ENCODE peak calls at places on chromosomes 6 and 20, in nine cellular contexts. E is IMR-90, F is GM23248, X is mesenchymal stem cell, Q is left ventricle myocardium inferior, Z is adipocyte, A is PC-3, B is Peyer's patch, K is psoas muscle. H is an unnamed sample.

GRCh38 chr20:62874745-62875344 is 13.2 kb upstream of the TCFL5 start:
- DNase-seq in B (no peak), X (peak; percentile 43), F (no peak), Q (no peak), E (no peak), K (peak; percentile 6), Z (peak; percentile 28), A (no peak), H (no peak)

GRCh38 chr6:44512868-44513641 is 125.5 kb downstream of the CDC5L start:
- DNase-seq in Z (no peak), K (no peak), X (no peak), Q (no peak), A (peak; percentile 25), F (peak; percentile 61), E (no peak), B (no peak), H (no peak)

GRCh38 chr20:63228786-63229185 is 6.9 kb upstream of the BIRC7 start:
- DNase-seq in X (no peak), B (no peak), A (no peak), Q (no peak), Z (no peak), F (no peak), K (no peak), E (no peak), H (no peak)

GRCh38 chr6:5466459-5466858 is 205.1 kb downstream of the FARS2 start:
- DNase-seq in A (peak; percentile 54), Q (no peak), Z (peak; percentile 66), K (no peak), E (peak; percentile 88), B (no peak), X (peak; percentile 86), F (peak; percentile 88), H (no peak)

GRCh38 chr20:64167676-64168075 is 3.4 kb downstream of the MYT1 start:
- DNase-seq in B (no peak), Z (no peak), Q (no peak), F (peak; percentile 19), K (no peak), A (no peak), E (no peak), X (no peak), H (no peak)

GRCh38 chr6:4320860-4321259 is 185.5 kb upstream of the ECI2 start:
- DNase-seq in F (peak; percentile 93), E (peak; percentile 95), A (peak; percentile 95), B (no peak), Z (peak; percentile 82), X (peak; percentile 85), Q (no peak), K (no peak), H (no peak)

GRCh38 chr6:36625161-36625919 is 31.2 kb downstream of the SRSF3 start:
- DNase-seq in X (peak; percentile 60), F (peak; percentile 88), B (peak; percentile 25), K (no peak), A (peak; percentile 54), Z (peak; percentile 44), E (peak; percentile 79), Q (no peak), H (no peak)

GRCh38 chr6:34722451-34722850 is 25.9 kb upstream of the ILRUN start:
- DNase-seq in K (no peak), Q (no peak), Z (no peak), E (no peak), A (no peak), X (no peak), B (no peak), F (no peak), H (no peak)

GRCh38 chr6:107115695-107116327 is 496 bp upstream of the BEND3 start:
- DNase-seq in X (peak; percentile 69), Z (peak; percentile 68), B (peak; percentile 66), F (peak; percentile 67), E (no peak), Q (no peak), A (peak; percentile 41), K (no peak), H (peak; percentile 50)

GRCh38 chr20:31608256-31608980 is 3.3 kb downstream of the ID1 start:
- DNase-seq in K (peak; percentile 84), B (peak; percentile 94), A (peak; percentile 94), E (peak; percentile 48), F (peak; percentile 90), X (peak; percentile 85), Q (peak; percentile 80), Z (peak; percentile 85), H (no peak)

GRCh38 chr6:142659661-142660060 is 285.3 kb downstream of the HIVEP2 start:
- DNase-seq in Q (no peak), E (no peak), X (no peak), B (no peak), F (no peak), K (no peak), Z (no peak), A (no peak), H (no peak)

GRCh38 chr6:27617700-27618689 is 145.1 kb upstream of the ZNF184 start:
- DNase-seq in A (peak; percentile 73), K (no peak), F (peak; percentile 64), Q (no peak), E (peak; percentile 9), Z (peak; percentile 72), B (no peak), X (peak; percentile 62), H (no peak)

GRCh38 chr6:100084301-100085161 is 90.5 kb upstream of the MCHR2 start:
- DNase-seq in X (no peak), E (peak; percentile 2), B (no peak), A (no peak), K (no peak), Q (no peak), Z (peak; percentile 70), F (peak; percentile 39), H (no peak)

GRCh38 chr6:161168281-161168891 is 105.5 kb downstream of the AGPAT4 start:
- DNase-seq in F (peak; percentile 99), Z (peak; percentile 74), A (peak; percentile 96), K (no peak), Q (no peak), X (peak; percentile 97), E (peak; percentile 99), B (no peak), H (no peak)

GRCh38 chr6:82750570-82750969 is 315.1 kb downstream of the UBE3D start:
- DNase-seq in K (no peak), Q (no peak), E (peak; percentile 36), B (no peak), F (peak; percentile 54), X (no peak), Z (peak; percentile 79), A (peak; percentile 7), H (no peak)

GRCh38 chr20:3777726-3778629 is 3.3 kb downstream of the SPEF1 start:
- DNase-seq in K (peak; percentile 75), Q (peak; percentile 77), F (peak; percentile 80), X (peak; percentile 52), E (no peak), Z (peak; percentile 69), B (peak; percentile 69), A (peak; percentile 24), H (no peak)

GRCh38 chr6:131045139-131045538 is 17.9 kb downstream of the EPB41L2 start:
- DNase-seq in K (no peak), Z (no peak), Q (no peak), A (no peak), F (no peak), X (no peak), B (no peak), E (no peak), H (no peak)

GRCh38 chr6:131051316-131051715 is 11.7 kb downstream of the EPB41L2 start:
- DNase-seq in F (no peak), B (no peak), E (no peak), Q (no peak), A (no peak), K (no peak), Z (no peak), X (no peak), H (no peak)

GRCh38 chr6:131054392-131055250 is 8.4 kb downstream of the EPB41L2 start:
- DNase-seq in A (peak; percentile 75), K (no peak), Z (no peak), E (no peak), X (no peak), B (no peak), F (no peak), Q (no peak), H (no peak)

GRCh38 chr6:131053546-131054240 is 9.4 kb downstream of the EPB41L2 start:
- DNase-seq in Q (no peak), B (no peak), A (peak; percentile 95), F (no peak), Z (no peak), X (no peak), K (no peak), E (no peak), H (no peak)

GRCh38 chr6:131049515-131050081 is 13.4 kb downstream of the EPB41L2 start:
- DNase-seq in A (no peak), E (no peak), Z (no peak), K (no peak), X (no peak), Q (no peak), B (no peak), F (no peak), H (no peak)
- H3K9me3 ChIP-seq in A (peaks cover 7% of the 10 kb centered on the region), E (peaks cover 13% of the 10 kb centered on the region), Z (peaks cover 16% of the 10 kb centered on the region), K (peaks cover 12% of the 10 kb centered on the region), X (peaks cover 15% of the 10 kb centered on the region), Q (peaks cover 21% of the 10 kb centered on the region), B (no peaks in the 10 kb centered on the region), F (no peaks in the 10 kb centered on the region), H (peaks cover 3% of the 10 kb centered on the region)

GRCh38 chr6:168300975-168301647 is 18.5 kb downstream of the DACT2 start:
- DNase-seq in Z (no peak), F (no peak), K (no peak), X (no peak), Q (no peak), A (no peak), E (no peak), B (no peak), H (no peak)
- H3K9me3 ChIP-seq in Z (no peaks in the 10 kb centered on the region), F (no peaks in the 10 kb centered on the region), K (no peaks in the 10 kb centered on the region), X (no peaks in the 10 kb centered on the region), Q (no peaks in the 10 kb centered on the region), A (no peaks in the 10 kb centered on the region), E (peaks cover 37% of the 10 kb centered on the region), B (no peaks in the 10 kb centered on the region), H (no peaks in the 10 kb centered on the region)

GRCh38 chr6:140494321-140495085 is 1120.1 kb upstream of the CITED2 start:
- DNase-seq in X (peak; percentile 4), A (peak; percentile 35), Q (no peak), E (no peak), F (peak; percentile 24), K (no peak), Z (peak; percentile 74), B (no peak), H (no peak)
- H3K9me3 ChIP-seq in X (peaks cover 9% of the 10 kb centered on the region), A (no peaks in the 10 kb centered on the region), Q (peaks cover 12% of the 10 kb centered on the region), E (no peaks in the 10 kb centered on the region), F (no peaks in the 10 kb centered on the region), K (no peaks in the 10 kb centered on the region), Z (peaks cover 8% of the 10 kb centered on the region), B (no peaks in the 10 kb centered on the region), H (no peaks in the 10 kb centered on the region)

GRCh38 chr6:164359036-164359435 is 944.5 kb downstream of the QKI start:
- DNase-seq in K (no peak), F (no peak), X (no peak), B (no peak), E (no peak), Q (no peak), A (no peak), Z (no peak), H (no peak)
- H3K9me3 ChIP-seq in K (peaks cover 9% of the 10 kb centered on the region), F (no peaks in the 10 kb centered on the region), X (peaks cover 13% of the 10 kb centered on the region), B (no peaks in the 10 kb centered on the region), E (peaks cover 7% of the 10 kb centered on the region), Q (peaks cover 22% of the 10 kb centered on the region), A (no peaks in the 10 kb centered on the region), Z (peaks cover 11% of the 10 kb centered on the region), H (no peaks in the 10 kb centered on the region)